ENCODE peak calls at places on chromosome 14, in nine cellular contexts. S, R, J, V, N, O, E, K and C are unnamed samples.

GRCh38 chr14:69701269-69701668 is 65.7 kb upstream of the SRSF5 start:
- DNase-seq in K (no peak), V (no peak), J (no peak), S (no peak), R (no peak), O (no peak), E (no peak), N (no peak), C (no peak)

GRCh38 chr14:80634106-80634758 is 307.3 kb downstream of the CEP128 start:
- DNase-seq in K (no peak), V (no peak), E (peak), R (no peak), N (no peak), S (no peak), J (no peak), O (no peak), C (no peak)

GRCh38 chr14:32224731-32225377 is 21.8 kb upstream of the RNU6-8 start:
- DNase-seq in N (peak), R (no peak), E (peak), V (peak), S (peak), J (no peak), O (peak), K (peak), C (peak)

GRCh38 chr14:51079489-51079888 is 15.4 kb downstream of the TRIM9 start:
- DNase-seq in E (no peak), J (no peak), R (no peak), S (no peak), K (no peak), N (no peak), V (no peak), O (no peak), C (no peak)

GRCh38 chr14:65501328-65501727 is 88.8 kb downstream of the FUT8 start:
- DNase-seq in N (no peak), J (no peak), E (no peak), K (no peak), R (no peak), S (no peak), V (no peak), O (no peak), C (no peak)

GRCh38 chr14:54893151-54893760 is 9.4 kb downstream of the GCH1 start:
- DNase-seq in R (no peak), K (no peak), N (peak), E (peak), O (no peak), J (no peak), S (peak), V (peak), C (no peak)

GRCh38 chr14:50774542-50775267 is 56.3 kb downstream of the NIN start:
- DNase-seq in R (no peak), O (no peak), V (no peak), E (peak), K (no peak), S (no peak), N (no peak), J (no peak), C (no peak)

GRCh38 chr14:37709419-37710195 is 114.2 kb downstream of the TTC6 start:
- DNase-seq in E (peak), R (no peak), S (peak), N (peak), K (no peak), J (no peak), V (peak), O (no peak), C (no peak)

GRCh38 chr14:97948841-97949240 is 1151.7 kb downstream of the VRK1 start:
- DNase-seq in O (no peak), N (no peak), R (no peak), E (no peak), K (peak), J (no peak), V (no peak), S (no peak), C (no peak)

GRCh38 chr14:105180598-105181528 is at the start of gene NUDT14:
- DNase-seq in E (peak), K (no peak), J (peak), N (no peak), O (peak), V (no peak), S (no peak), R (peak), C (peak)

GRCh38 chr14:58881433-58881832 is 243.7 kb downstream of the DACT1 start:
- DNase-seq in O (no peak), N (no peak), R (no peak), K (no peak), J (no peak), S (no peak), V (no peak), E (no peak), C (no peak)

GRCh38 chr14:32756173-32756572 is 182.5 kb upstream of the NPAS3 start:
- DNase-seq in S (no peak), N (no peak), E (no peak), O (no peak), R (no peak), J (no peak), V (no peak), K (no peak), C (no peak)